ENCODE peak calls at places on chromosomes 7 and 10, in seven cellular contexts. W, J, B, L, X, U and K are unnamed samples.

GRCh38 chr7:7699970-7700369 is 18.4 kb downstream of the RPA3 start:
- DNase-seq in L (no peak), X (no peak), J (no peak), U (no peak), B (no peak), W (no peak), K (no peak)

GRCh38 chr7:24576171-24577052 is 3.2 kb downstream of the PALS2 start:
- DNase-seq in X (peak; percentile 74), W (peak; percentile 53), J (peak; percentile 28), U (peak; percentile 56), B (no peak), L (peak; percentile 64), K (peak; percentile 48)

GRCh38 chr10:26642896-26643653 is 54.4 kb upstream of the PDSS1 start:
- DNase-seq in J (peak; percentile 60), L (no peak), W (no peak), B (no peak), U (no peak), X (peak; percentile 83), K (no peak)

GRCh38 chr7:128281605-128282380 is 40.7 kb downstream of the LEP start:
- DNase-seq in B (no peak), U (no peak), J (no peak), W (no peak), L (no peak), X (no peak), K (no peak)

GRCh38 chr7:3725145-3725544 is 424.1 kb downstream of the SDK1 start:
- DNase-seq in J (no peak), U (no peak), B (no peak), W (no peak), L (no peak), X (no peak), K (no peak)

GRCh38 chr7:137978464-137979237 is 23.2 kb downstream of the CREB3L2 start:
- DNase-seq in L (no peak), B (no peak), U (no peak), J (peak; percentile 62), X (no peak), W (peak; percentile 94), K (peak; percentile 89)

GRCh38 chr10:30589441-30589840 is 40.1 kb downstream of the LYZL2 start:
- DNase-seq in L (no peak), W (no peak), J (no peak), U (no peak), X (no peak), B (no peak), K (no peak)

GRCh38 chr7:4739528-4739992 is 35.9 kb upstream of the AP5Z1 start:
- DNase-seq in U (peak; percentile 84), J (peak; percentile 58), X (peak; percentile 77), L (no peak), B (no peak), W (no peak), K (no peak)

GRCh38 chr7:1455241-1455939 is 3.9 kb downstream of the MICALL2 start:
- DNase-seq in X (no peak), L (no peak), U (no peak), J (no peak), W (no peak), B (no peak), K (peak; percentile 63)

GRCh38 chr7:135537453-135537852 is 20.3 kb upstream of the NUP205 start:
- DNase-seq in B (no peak), U (no peak), J (no peak), W (no peak), X (no peak), L (no peak), K (no peak)

GRCh38 chr7:130891254-130892094 is 157.5 kb upstream of the KLF14 start:
- DNase-seq in B (no peak), J (no peak), X (no peak), W (no peak), U (no peak), L (no peak), K (peak; percentile 88)

GRCh38 chr7:74068378-74069085 is 15.1 kb upstream of the LIMK1 start:
- DNase-seq in W (no peak), J (peak; percentile 6), U (no peak), L (no peak), X (no peak), B (no peak), K (no peak)

GRCh38 chr7:29099896-29100847 is 46.2 kb downstream of the CPVL start:
- DNase-seq in J (no peak), U (peak; percentile 95), X (no peak), W (no peak), L (no peak), B (no peak), K (no peak)

GRCh38 chr7:112495820-112496462 is 15.2 kb downstream of the LSMEM1 start:
- DNase-seq in L (no peak), U (peak; percentile 48), X (peak; percentile 57), W (peak; percentile 74), B (no peak), J (no peak), K (peak; percentile 65)

GRCh38 chr7:25753837-25754236 is 398.2 kb upstream of the NFE2L3 start:
- DNase-seq in X (no peak), U (no peak), W (no peak), L (no peak), B (no peak), J (no peak), K (no peak)

GRCh38 chr7:106041140-106041717 is 70.9 kb downstream of the SYPL1 start:
- DNase-seq in X (peak; percentile 80), L (no peak), U (peak; percentile 50), J (peak; percentile 95), W (peak; percentile 43), B (peak; percentile 80), K (peak; percentile 47)

GRCh38 chr10:67861750-67862460 is 22.6 kb upstream of the SIRT1 start:
- DNase-seq in B (peak; percentile 67), J (no peak), L (no peak), W (no peak), U (no peak), X (no peak), K (no peak)

DNA sequence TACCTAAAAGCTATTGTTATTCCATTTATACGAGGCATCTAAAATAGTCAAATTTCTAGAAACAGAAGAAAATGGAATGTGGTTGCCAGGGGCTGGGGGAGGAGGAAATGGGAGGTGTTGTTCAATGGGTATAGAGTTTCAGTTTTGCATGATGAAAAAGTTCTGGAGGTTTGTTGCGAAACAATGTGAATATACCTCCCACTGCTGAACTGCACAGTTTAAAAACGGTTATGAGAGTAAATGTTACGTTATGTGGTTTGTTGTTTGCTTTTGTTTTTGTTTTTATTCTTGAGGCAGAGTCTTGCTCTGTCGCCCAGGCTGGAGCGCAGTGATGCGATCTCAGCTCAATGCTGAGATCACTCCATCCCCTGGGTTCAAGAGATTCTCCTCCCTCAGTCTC is 64.9 kb upstream of the NRBF2 start:
- DNase-seq in U (no peak), X (no peak), L (no peak), W (no peak), B (no peak), J (no peak), K (no peak)
- TF ChIP-seq SIN3A in U (no peak), X (no peak), L (no peak), W (no peak), B (no peak), J (no peak), K (no peak)

DNA sequence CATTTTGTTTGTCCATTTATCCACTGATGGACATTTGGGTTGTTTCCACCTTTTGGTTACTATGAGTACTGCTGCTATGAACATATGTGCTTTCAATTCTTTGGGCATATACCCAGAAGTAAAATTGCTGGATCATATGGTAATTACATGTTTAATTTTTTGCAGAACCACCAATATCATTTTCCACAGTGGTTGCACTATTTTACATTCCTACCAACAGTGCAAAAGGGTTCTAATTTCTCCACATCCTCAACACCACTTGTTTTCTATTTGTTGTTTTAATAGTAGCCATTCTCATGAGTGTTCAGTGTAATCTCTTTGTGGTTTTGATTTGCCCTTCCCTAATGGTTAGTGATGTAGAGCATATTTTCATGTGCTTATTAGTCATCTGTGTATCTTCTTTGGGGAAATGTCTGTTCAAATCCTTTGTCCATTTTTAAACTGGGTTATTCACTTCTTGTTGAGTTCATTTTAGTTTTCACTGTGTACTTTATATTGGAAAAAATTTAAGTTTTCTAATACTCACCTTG is 101.9 kb downstream of the HIBADH start:
- DNase-seq in X (no peak), U (no peak), B (no peak), L (no peak), W (peak; percentile 4), J (no peak), K (no peak)
- TF ChIP-seq SIN3A in X (no peak), U (no peak), B (no peak), L (no peak), W (no peak), J (no peak), K (no peak)

GRCh38 chr7:154919324-154920222 is 83.4 kb downstream of the PAXIP1 start:
- DNase-seq in B (no peak), J (no peak), U (no peak), X (no peak), L (no peak), W (no peak), K (no peak)
- TF ChIP-seq SIN3A in B (no peak), J (no peak), U (no peak), X (no peak), L (no peak), W (no peak), K (no peak)

GRCh38 chr7:47953822-47954221 is 5.6 kb upstream of the PKD1L1 start:
- DNase-seq in J (no peak), W (no peak), B (no peak), X (no peak), L (no peak), U (no peak), K (no peak)
- TF ChIP-seq SIN3A in J (no peak), W (no peak), B (no peak), X (no peak), L (no peak), U (no peak), K (no peak)

GRCh38 chr10:70682920-70683600 is 10.8 kb downstream of the ADAMTS14 start:
- DNase-seq in B (no peak), J (no peak), L (no peak), W (no peak), X (no peak), U (no peak), K (no peak)
- TF ChIP-seq SIN3A in B (no peak), J (no peak), L (no peak), W (no peak), X (no peak), U (no peak), K (no peak)

GRCh38 chr7:45665172-45665571 is 91.0 kb downstream of the ADCY1 start:
- DNase-seq in U (no peak), X (no peak), L (no peak), J (no peak), B (no peak), W (no peak), K (no peak)

GRCh38 chr7:45670717-45671116 is 96.5 kb downstream of the ADCY1 start:
- DNase-seq in J (no peak), W (no peak), L (no peak), B (peak; percentile 14), U (no peak), X (no peak), K (no peak)

GRCh38 chr7:45670227-45670626 is 96.1 kb downstream of the ADCY1 start:
- DNase-seq in B (peak; percentile 13), U (no peak), J (no peak), L (no peak), X (no peak), W (no peak), K (no peak)
- TF ChIP-seq SIN3A in B (no peak), U (no peak), J (no peak), L (no peak), X (no peak), W (no peak), K (no peak)

GRCh38 chr10:93816123-93816747 is 58.5 kb downstream of the LGI1 start:
- DNase-seq in W (no peak), U (peak; percentile 9), L (no peak), J (peak; percentile 14), X (peak; percentile 66), B (peak; percentile 62), K (peak; percentile 60)
- TF ChIP-seq SIN3A in W (no peak), U (no peak), L (no peak), J (no peak), X (no peak), B (no peak), K (no peak)